ENCODE peak calls at places on chromosome 19, in seven cellular contexts. One of them, this sample, is unnamed.

GRCh38 chr19:38003427-38004099 is 96.6 kb downstream of the SIPA1L3 start:
- DNase-seq in MG63: peak; percentile 95
- DNase-seq in CD8-positive, alpha-beta memory T cell: no peak
- DNase-seq in IMR-90: peak; percentile 92
- DNase-seq in PC-3: peak; percentile 94
- DNase-seq in AG09309: no peak
- DNase-seq in GM23248: peak; percentile 90
- DNase-seq in this sample: peak; percentile 88

GRCh38 chr19:19366691-19367396 is 38.6 kb upstream of the GATAD2A start:
- DNase-seq in MG63: peak; percentile 67
- DNase-seq in CD8-positive, alpha-beta memory T cell: peak; percentile 61
- DNase-seq in IMR-90: peak; percentile 64
- DNase-seq in PC-3: peak; percentile 91
- DNase-seq in AG09309: no peak
- DNase-seq in GM23248: peak; percentile 67
- DNase-seq in this sample: peak; percentile 62

GRCh38 chr19:11639602-11640471 is 42.6 kb downstream of the ZNF627 start:
- DNase-seq in MG63: peak; percentile 98
- DNase-seq in CD8-positive, alpha-beta memory T cell: peak; percentile 71
- DNase-seq in IMR-90: peak; percentile 85
- DNase-seq in PC-3: peak; percentile 99
- DNase-seq in AG09309: peak; percentile 50
- DNase-seq in GM23248: peak; percentile 98
- DNase-seq in this sample: peak; percentile 97

GRCh38 chr19:11019824-11020223 is 59.0 kb downstream of the SMARCA4 start:
- DNase-seq in MG63: peak; percentile 62
- DNase-seq in CD8-positive, alpha-beta memory T cell: no peak
- DNase-seq in IMR-90: no peak
- DNase-seq in PC-3: no peak
- DNase-seq in AG09309: no peak
- DNase-seq in GM23248: peak; percentile 30
- DNase-seq in this sample: no peak

GRCh38 chr19:2375341-2376121 is 15.5 kb downstream of the TMPRSS9 start:
- DNase-seq in MG63: no peak
- DNase-seq in CD8-positive, alpha-beta memory T cell: no peak
- DNase-seq in IMR-90: no peak
- DNase-seq in PC-3: no peak
- DNase-seq in AG09309: no peak
- DNase-seq in GM23248: no peak
- DNase-seq in this sample: no peak

GRCh38 chr19:38449518-38449917 is 16.0 kb downstream of the RYR1 start:
- DNase-seq in MG63: no peak
- DNase-seq in CD8-positive, alpha-beta memory T cell: no peak
- DNase-seq in IMR-90: no peak
- DNase-seq in PC-3: no peak
- DNase-seq in AG09309: no peak
- DNase-seq in GM23248: no peak
- DNase-seq in this sample: no peak

GRCh38 chr19:4061683-4062575 is 4.8 kb downstream of the ZBTB7A start:
- DNase-seq in MG63: no peak
- DNase-seq in CD8-positive, alpha-beta memory T cell: no peak
- DNase-seq in IMR-90: no peak
- DNase-seq in PC-3: peak; percentile 57
- DNase-seq in AG09309: no peak
- DNase-seq in GM23248: peak; percentile 39
- DNase-seq in this sample: peak; percentile 57

GRCh38 chr19:19405919-19406877 is 723 bp downstream of the GATAD2A start:
- DNase-seq in MG63: peak; percentile 75
- DNase-seq in CD8-positive, alpha-beta memory T cell: peak; percentile 42
- DNase-seq in IMR-90: peak; percentile 60
- DNase-seq in PC-3: peak; percentile 54
- DNase-seq in AG09309: no peak
- DNase-seq in GM23248: peak; percentile 70
- DNase-seq in this sample: peak; percentile 16

GRCh38 chr19:56838680-56838929 is 1.9 kb downstream of the PEG3 start:
- DNase-seq in MG63: no peak
- DNase-seq in CD8-positive, alpha-beta memory T cell: no peak
- DNase-seq in IMR-90: no peak
- DNase-seq in PC-3: no peak
- DNase-seq in AG09309: no peak
- DNase-seq in GM23248: no peak
- DNase-seq in this sample: no peak

GRCh38 chr19:10454267-10454666 is 33.9 kb downstream of the PDE4A start:
- DNase-seq in MG63: peak; percentile 44
- DNase-seq in CD8-positive, alpha-beta memory T cell: no peak
- DNase-seq in IMR-90: peak; percentile 18
- DNase-seq in PC-3: peak; percentile 22
- DNase-seq in AG09309: no peak
- DNase-seq in GM23248: peak; percentile 43
- DNase-seq in this sample: no peak

GRCh38 chr19:10751109-10751972 is 33.5 kb downstream of the DNM2 start:
- DNase-seq in MG63: no peak
- DNase-seq in CD8-positive, alpha-beta memory T cell: no peak
- DNase-seq in IMR-90: no peak
- DNase-seq in PC-3: no peak
- DNase-seq in AG09309: no peak
- DNase-seq in GM23248: no peak
- DNase-seq in this sample: no peak

GRCh38 chr19:44846455-44847143 is 502 bp downstream of the NECTIN2 start:
- DNase-seq in MG63: peak; percentile 22
- DNase-seq in CD8-positive, alpha-beta memory T cell: no peak
- DNase-seq in IMR-90: no peak
- DNase-seq in PC-3: no peak
- DNase-seq in AG09309: no peak
- DNase-seq in GM23248: peak; percentile 44
- DNase-seq in this sample: peak; percentile 35

GRCh38 chr19:14300281-14300680 is 81.0 kb upstream of the ADGRE5 start:
- DNase-seq in MG63: no peak
- DNase-seq in CD8-positive, alpha-beta memory T cell: no peak
- DNase-seq in IMR-90: no peak
- DNase-seq in PC-3: no peak
- DNase-seq in AG09309: no peak
- DNase-seq in GM23248: no peak
- DNase-seq in this sample: no peak

GRCh38 chr19:38130399-38130798 is 93.6 kb downstream of the DPF1 start:
- DNase-seq in MG63: no peak
- DNase-seq in CD8-positive, alpha-beta memory T cell: no peak
- DNase-seq in IMR-90: no peak
- DNase-seq in PC-3: no peak
- DNase-seq in AG09309: no peak
- DNase-seq in GM23248: no peak
- DNase-seq in this sample: no peak

GRCh38 chr19:46303702-46304397 is 7.0 kb downstream of the HIF3A start:
- DNase-seq in MG63: no peak
- DNase-seq in CD8-positive, alpha-beta memory T cell: no peak
- DNase-seq in IMR-90: no peak
- DNase-seq in PC-3: no peak
- DNase-seq in AG09309: no peak
- DNase-seq in GM23248: peak; percentile 47
- DNase-seq in this sample: no peak

GRCh38 chr19:6464070-6464873 is at the start of gene CRB3:
- DNase-seq in MG63: no peak
- DNase-seq in CD8-positive, alpha-beta memory T cell: peak; percentile 34
- DNase-seq in IMR-90: no peak
- DNase-seq in PC-3: peak; percentile 93
- DNase-seq in AG09309: no peak
- DNase-seq in GM23248: no peak
- DNase-seq in this sample: peak; percentile 90

GRCh38 chr19:6536138-6536671 is 5.4 kb downstream of the TNFSF9 start:
- DNase-seq in MG63: peak; percentile 50
- DNase-seq in CD8-positive, alpha-beta memory T cell: peak; percentile 90
- DNase-seq in IMR-90: no peak
- DNase-seq in PC-3: peak; percentile 83
- DNase-seq in AG09309: no peak
- DNase-seq in GM23248: peak; percentile 27
- DNase-seq in this sample: no peak

GRCh38 chr19:38425810-38426466 is at the start of gene RASGRP4:
- DNase-seq in MG63: no peak
- DNase-seq in CD8-positive, alpha-beta memory T cell: no peak
- DNase-seq in IMR-90: no peak
- DNase-seq in PC-3: no peak
- DNase-seq in AG09309: no peak
- DNase-seq in GM23248: no peak
- DNase-seq in this sample: no peak

GRCh38 chr19:35142531-35143230 is 374 bp upstream of the FXYD7 start:
- DNase-seq in MG63: no peak
- DNase-seq in CD8-positive, alpha-beta memory T cell: peak; percentile 64
- DNase-seq in IMR-90: no peak
- DNase-seq in PC-3: peak; percentile 63
- DNase-seq in AG09309: no peak
- DNase-seq in GM23248: no peak
- DNase-seq in this sample: no peak

GRCh38 chr19:43656436-43656835 is 13.5 kb downstream of the PLAUR start:
- DNase-seq in MG63: no peak
- DNase-seq in CD8-positive, alpha-beta memory T cell: no peak
- DNase-seq in IMR-90: no peak
- DNase-seq in PC-3: no peak
- DNase-seq in AG09309: no peak
- DNase-seq in GM23248: no peak
- DNase-seq in this sample: no peak

GRCh38 chr19:27865927-27866777 is 1346.8 kb downstream of the UQCRFS1 start:
- DNase-seq in MG63: no peak
- DNase-seq in CD8-positive, alpha-beta memory T cell: no peak
- DNase-seq in IMR-90: no peak
- DNase-seq in PC-3: no peak
- DNase-seq in AG09309: no peak
- DNase-seq in GM23248: no peak
- DNase-seq in this sample: no peak
- H3K4me3 ChIP-seq in MG63: no peak overlapping the region
- H3K4me3 ChIP-seq in CD8-positive, alpha-beta memory T cell: no peak overlapping the region
- H3K4me3 ChIP-seq in IMR-90: no peak overlapping the region
- H3K4me3 ChIP-seq in PC-3: no peak overlapping the region
- H3K4me3 ChIP-seq in AG09309: no peak overlapping the region
- H3K4me3 ChIP-seq in GM23248: no peak overlapping the region
- H3K4me3 ChIP-seq in this sample: no peak overlapping the region

DNA sequence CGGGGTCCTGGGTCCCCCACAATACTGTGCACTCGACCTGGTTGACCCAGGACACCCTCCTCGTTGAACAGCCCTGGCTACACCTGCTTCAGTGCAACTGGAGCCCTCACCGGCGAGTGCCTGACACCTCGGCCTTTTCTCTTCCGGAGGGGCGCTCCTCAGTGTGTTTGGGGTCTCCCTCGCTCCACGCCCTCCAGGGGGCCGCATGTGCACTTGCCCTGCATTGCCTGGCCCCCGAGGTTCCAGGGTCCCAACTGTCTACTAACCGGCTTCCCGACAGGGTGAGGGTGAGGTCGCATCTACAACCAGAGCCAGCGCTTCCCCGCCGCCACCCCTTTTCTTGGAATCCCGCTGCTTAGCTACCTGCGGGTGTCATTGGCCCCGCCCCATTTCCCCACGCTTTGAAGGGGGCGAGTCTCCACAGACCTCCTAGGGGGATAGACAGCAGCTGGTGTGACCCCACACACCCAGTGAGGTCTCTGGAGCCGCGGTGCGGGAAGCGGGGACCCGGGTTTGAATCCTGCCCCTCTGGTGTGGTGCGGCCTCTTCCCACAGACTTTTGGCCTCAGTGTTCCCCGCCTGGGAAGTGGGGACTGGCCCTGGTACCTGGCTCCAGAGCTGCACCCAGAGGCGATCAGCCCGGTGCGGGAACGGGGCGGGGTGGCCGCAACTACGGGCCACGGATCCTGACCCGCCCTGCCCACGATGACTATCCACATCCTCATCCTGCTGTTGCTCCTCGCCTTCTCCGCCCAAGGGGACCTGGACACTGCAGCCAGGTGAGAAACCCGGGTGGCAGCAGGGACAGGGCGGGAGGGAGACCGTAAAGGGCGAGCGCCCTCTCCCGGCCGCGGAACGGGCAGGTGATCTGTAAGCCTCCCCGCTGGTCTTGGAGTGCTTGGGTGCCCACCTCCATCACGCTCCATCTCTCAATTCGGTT is at the start of gene ADM5:
- DNase-seq in MG63: no peak
- DNase-seq in CD8-positive, alpha-beta memory T cell: no peak
- DNase-seq in IMR-90: no peak
- DNase-seq in PC-3: peak; percentile 83
- DNase-seq in AG09309: no peak
- DNase-seq in GM23248: peak; percentile 51
- DNase-seq in this sample: peak; percentile 71
- H3K4me3 ChIP-seq in MG63: no peak within 1 kb of the TSS
- H3K4me3 ChIP-seq in CD8-positive, alpha-beta memory T cell: peak within 1 kb of the TSS; percentile 47
- H3K4me3 ChIP-seq in IMR-90: peak within 1 kb of the TSS; percentile 69
- H3K4me3 ChIP-seq in PC-3: peak within 1 kb of the TSS; percentile 82
- H3K4me3 ChIP-seq in AG09309: peak within 1 kb of the TSS; percentile 61
- H3K4me3 ChIP-seq in GM23248: peak within 1 kb of the TSS; percentile 82
- H3K4me3 ChIP-seq in this sample: peak within 1 kb of the TSS; percentile 44

GRCh38 chr19:13022859-13023636 is 27.8 kb downstream of the NFIX start:
- DNase-seq in MG63: peak; percentile 100
- DNase-seq in CD8-positive, alpha-beta memory T cell: no peak
- DNase-seq in IMR-90: peak; percentile 95
- DNase-seq in PC-3: peak; percentile 94
- DNase-seq in AG09309: peak; percentile 96
- DNase-seq in GM23248: peak; percentile 96
- DNase-seq in this sample: peak; percentile 93

GRCh38 chr19:13022111-13022858 is 27.0 kb downstream of the NFIX start:
- DNase-seq in MG63: peak; percentile 82
- DNase-seq in CD8-positive, alpha-beta memory T cell: no peak
- DNase-seq in IMR-90: peak; percentile 76
- DNase-seq in PC-3: no peak
- DNase-seq in AG09309: no peak
- DNase-seq in GM23248: peak; percentile 84
- DNase-seq in this sample: no peak

GRCh38 chr19:13024126-13024957 is 29.1 kb downstream of the NFIX start:
- DNase-seq in MG63: no peak
- DNase-seq in CD8-positive, alpha-beta memory T cell: no peak
- DNase-seq in IMR-90: peak; percentile 45
- DNase-seq in PC-3: peak; percentile 55
- DNase-seq in AG09309: no peak
- DNase-seq in GM23248: peak; percentile 72
- DNase-seq in this sample: no peak

GRCh38 chr19:13024958-13025653 is 29.8 kb downstream of the NFIX start:
- DNase-seq in MG63: no peak
- DNase-seq in CD8-positive, alpha-beta memory T cell: no peak
- DNase-seq in IMR-90: no peak
- DNase-seq in PC-3: peak; percentile 66
- DNase-seq in AG09309: no peak
- DNase-seq in GM23248: peak; percentile 56
- DNase-seq in this sample: no peak

DNA sequence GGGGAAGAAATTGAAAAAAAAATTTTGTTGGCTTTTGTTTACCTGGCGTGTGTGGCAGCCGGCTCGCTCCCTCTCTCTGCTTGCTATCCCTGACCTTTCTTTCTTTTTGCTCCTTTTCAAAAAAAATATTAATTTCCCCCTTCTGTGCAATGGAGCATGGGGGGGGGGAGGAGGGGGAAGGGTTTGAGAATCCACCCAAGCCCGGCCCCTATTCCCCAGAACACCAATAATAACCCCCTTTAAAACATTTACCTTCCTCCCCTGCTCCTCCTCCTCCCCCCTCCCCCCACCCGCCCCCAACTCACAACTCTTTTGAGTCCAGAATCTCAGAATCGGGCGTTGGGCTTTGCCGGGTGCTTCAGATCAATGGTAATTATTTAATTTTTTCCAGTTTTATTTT is 28.4 kb downstream of the NFIX start:
- DNase-seq in MG63: no peak
- DNase-seq in CD8-positive, alpha-beta memory T cell: no peak
- DNase-seq in IMR-90: no peak
- DNase-seq in PC-3: peak; percentile 28
- DNase-seq in AG09309: no peak
- DNase-seq in GM23248: peak; percentile 53
- DNase-seq in this sample: no peak
- H3K4me3 ChIP-seq in MG63: peak overlapping the region; percentile 48
- H3K4me3 ChIP-seq in CD8-positive, alpha-beta memory T cell: no peak overlapping the region
- H3K4me3 ChIP-seq in IMR-90: peak overlapping the region; percentile 55
- H3K4me3 ChIP-seq in PC-3: peak overlapping the region; percentile 82
- H3K4me3 ChIP-seq in AG09309: peak overlapping the region; percentile 62
- H3K4me3 ChIP-seq in GM23248: peak overlapping the region; percentile 85
- H3K4me3 ChIP-seq in this sample: peak overlapping the region; percentile 51

GRCh38 chr19:55451522-55452380 is 8.7 kb upstream of the SHISA7 start:
- DNase-seq in MG63: no peak
- DNase-seq in CD8-positive, alpha-beta memory T cell: peak; percentile 27
- DNase-seq in IMR-90: no peak
- DNase-seq in PC-3: no peak
- DNase-seq in AG09309: no peak
- DNase-seq in GM23248: peak; percentile 37
- DNase-seq in this sample: no peak
- H3K4me3 ChIP-seq in MG63: no peak overlapping the region
- H3K4me3 ChIP-seq in CD8-positive, alpha-beta memory T cell: no peak overlapping the region
- H3K4me3 ChIP-seq in IMR-90: peak overlapping the region; percentile 9
- H3K4me3 ChIP-seq in PC-3: no peak overlapping the region
- H3K4me3 ChIP-seq in AG09309: no peak overlapping the region
- H3K4me3 ChIP-seq in GM23248: peak overlapping the region; percentile 12
- H3K4me3 ChIP-seq in this sample: no peak overlapping the region

This sample was measured in prostate gland.